ENCODE peak calls at places on chromosomes 6 and 20, in four cellular contexts. One of them, this sample, is unnamed.

GRCh38 chr6:90183587-90184333 is 112.9 kb downstream of the BACH2 start:
- DNase-seq in AG04450: no peak
- DNase-seq in body of pancreas: no peak
- DNase-seq in stomach: no peak
- DNase-seq in this sample: peak

GRCh38 chr20:58174708-58175287 is 53.7 kb downstream of the ANKRD60 start:
- DNase-seq in body of pancreas: no peak
- DNase-seq in stomach: no peak
- DNase-seq in AG04450: no peak
- DNase-seq in this sample: no peak

GRCh38 chr20:35306931-35307517 is 14.8 kb upstream of the FAM83C start:
- DNase-seq in AG04450: no peak
- DNase-seq in body of pancreas: peak
- DNase-seq in stomach: peak
- DNase-seq in this sample: peak

GRCh38 chr6:110878751-110879539 is 4.4 kb downstream of the AMD1 start:
- DNase-seq in stomach: no peak
- DNase-seq in AG04450: peak
- DNase-seq in body of pancreas: no peak
- DNase-seq in this sample: no peak

GRCh38 chr20:31908424-31908823 is 38.0 kb downstream of the TTLL9 start:
- DNase-seq in stomach: no peak
- DNase-seq in AG04450: no peak
- DNase-seq in body of pancreas: no peak
- DNase-seq in this sample: no peak

GRCh38 chr20:60204601-60205000 is 246.4 kb downstream of the CDH26 start:
- DNase-seq in body of pancreas: no peak
- DNase-seq in AG04450: no peak
- DNase-seq in stomach: no peak
- DNase-seq in this sample: no peak

GRCh38 chr20:38878798-38879197 is 47.4 kb upstream of the FAM83D start:
- DNase-seq in stomach: no peak
- DNase-seq in AG04450: no peak
- DNase-seq in body of pancreas: no peak
- DNase-seq in this sample: peak

GRCh38 chr6:26029857-26030653 is 57.2 kb upstream of the HFE start:
- DNase-seq in AG04450: no peak
- DNase-seq in body of pancreas: no peak
- DNase-seq in stomach: no peak
- DNase-seq in this sample: no peak

GRCh38 chr6:112357801-112358200 is 10.7 kb downstream of the RFPL4B start:
- DNase-seq in AG04450: peak
- DNase-seq in body of pancreas: no peak
- DNase-seq in stomach: no peak
- DNase-seq in this sample: peak

GRCh38 chr6:73898599-73898998 is 202.6 kb downstream of the CD109 start:
- DNase-seq in AG04450: no peak
- DNase-seq in body of pancreas: no peak
- DNase-seq in stomach: no peak
- DNase-seq in this sample: no peak

GRCh38 chr6:168576388-168576787 is 135.4 kb downstream of the SMOC2 start:
- DNase-seq in stomach: no peak
- DNase-seq in AG04450: no peak
- DNase-seq in body of pancreas: no peak
- DNase-seq in this sample: no peak

GRCh38 chr20:56350842-56351241 is 7.9 kb upstream of the FAM210B start:
- DNase-seq in stomach: no peak
- DNase-seq in body of pancreas: no peak
- DNase-seq in AG04450: no peak
- DNase-seq in this sample: peak

GRCh38 chr6:96499781-96500180 is 21.8 kb upstream of the UFL1 start:
- DNase-seq in stomach: no peak
- DNase-seq in AG04450: no peak
- DNase-seq in body of pancreas: no peak
- DNase-seq in this sample: no peak

GRCh38 chr6:136289327-136289578 is 393 bp downstream of the BCLAF1 start:
- DNase-seq in body of pancreas: peak
- DNase-seq in stomach: peak
- DNase-seq in AG04450: peak
- DNase-seq in this sample: peak

GRCh38 chr20:53077373-53078205 is 105.4 kb downstream of the TSHZ2 start:
- DNase-seq in stomach: peak
- DNase-seq in AG04450: no peak
- DNase-seq in body of pancreas: peak
- DNase-seq in this sample: peak

GRCh38 chr20:38201356-38201755 is 36.3 kb upstream of the TGM2 start:
- DNase-seq in AG04450: peak
- DNase-seq in stomach: no peak
- DNase-seq in body of pancreas: no peak
- DNase-seq in this sample: peak

GRCh38 chr6:153670403-153671026 is 368.5 kb upstream of the OPRM1 start:
- DNase-seq in AG04450: no peak
- DNase-seq in body of pancreas: no peak
- DNase-seq in stomach: no peak
- DNase-seq in this sample: no peak

GRCh38 chr6:159826968-159827647 is 27.0 kb downstream of the PNLDC1 start:
- DNase-seq in body of pancreas: no peak
- DNase-seq in stomach: no peak
- DNase-seq in AG04450: no peak
- DNase-seq in this sample: no peak

GRCh38 chr6:39114707-39115599 is at the start of gene SAYSD1:
- DNase-seq in stomach: peak
- DNase-seq in body of pancreas: peak
- DNase-seq in AG04450: peak
- DNase-seq in this sample: peak

GRCh38 chr6:109790131-109790530 is 99.0 kb downstream of the FIG4 start:
- DNase-seq in AG04450: no peak
- DNase-seq in body of pancreas: no peak
- DNase-seq in stomach: no peak
- DNase-seq in this sample: peak

GRCh38 chr6:3290501-3291211 is 31.9 kb downstream of the PSMG4 start:
- DNase-seq in body of pancreas: no peak
- DNase-seq in AG04450: no peak
- DNase-seq in stomach: no peak
- DNase-seq in this sample: no peak

GRCh38 chr6:99026135-99026534 is 78.4 kb upstream of the FBXL4 start:
- DNase-seq in stomach: no peak
- DNase-seq in body of pancreas: no peak
- DNase-seq in AG04450: no peak
- DNase-seq in this sample: peak

GRCh38 chr20:13788167-13788834 is 3.5 kb downstream of the NDUFAF5 start:
- DNase-seq in stomach: peak
- DNase-seq in AG04450: no peak
- DNase-seq in body of pancreas: peak
- DNase-seq in this sample: peak

GRCh38 chr20:63679799-63680305 is 16.6 kb upstream of the TNFRSF6B start:
- DNase-seq in body of pancreas: no peak
- DNase-seq in AG04450: no peak
- DNase-seq in stomach: no peak
- DNase-seq in this sample: no peak

GRCh38 chr6:5517781-5518180 is 256.5 kb downstream of the FARS2 start:
- DNase-seq in body of pancreas: no peak
- DNase-seq in AG04450: no peak
- DNase-seq in stomach: no peak
- DNase-seq in this sample: no peak

GRCh38 chr20:63093966-63094766 is 87.4 kb upstream of the BHLHE23 start:
- DNase-seq in stomach: no peak
- DNase-seq in AG04450: no peak
- DNase-seq in body of pancreas: no peak
- DNase-seq in this sample: no peak

GRCh38 chr20:57754190-57754589 is 44.4 kb upstream of the PMEPA1 start:
- DNase-seq in body of pancreas: no peak
- DNase-seq in AG04450: no peak
- DNase-seq in stomach: no peak
- DNase-seq in this sample: no peak

GRCh38 chr6:36759177-36759757 is 61.6 kb downstream of the RAB44 start:
- DNase-seq in AG04450: peak
- DNase-seq in stomach: peak
- DNase-seq in body of pancreas: peak
- DNase-seq in this sample: peak

GRCh38 chr6:36758516-36759176 is 61.0 kb downstream of the RAB44 start:
- DNase-seq in body of pancreas: peak
- DNase-seq in stomach: peak
- DNase-seq in AG04450: no peak
- DNase-seq in this sample: no peak

GRCh38 chr6:36762123-36762522 is 64.5 kb downstream of the RAB44 start:
- DNase-seq in body of pancreas: no peak
- DNase-seq in AG04450: no peak
- DNase-seq in stomach: no peak
- DNase-seq in this sample: no peak

GRCh38 chr6:36757943-36758508 is 60.4 kb downstream of the RAB44 start:
- DNase-seq in stomach: no peak
- DNase-seq in AG04450: no peak
- DNase-seq in body of pancreas: no peak
- DNase-seq in this sample: no peak

GRCh38 chr6:36760685-36761435 is 63.2 kb downstream of the RAB44 start:
- DNase-seq in stomach: no peak
- DNase-seq in body of pancreas: no peak
- DNase-seq in AG04450: no peak
- DNase-seq in this sample: no peak
- H3K27ac ChIP-seq in stomach: no peak
- H3K27ac ChIP-seq in body of pancreas: no peak
- H3K27ac ChIP-seq in AG04450: no peak
- H3K27ac ChIP-seq in this sample: no peak

GRCh38 chr6:33000053-33000452 is 9.3 kb downstream of the HLA-DOA start:
- DNase-seq in body of pancreas: no peak
- DNase-seq in stomach: peak
- DNase-seq in AG04450: no peak
- DNase-seq in this sample: no peak
- TF ChIP-seq CTCF in body of pancreas: peak
- TF ChIP-seq CTCF in stomach: peak
- TF ChIP-seq CTCF in AG04450: no peak
- TF ChIP-seq CTCF in this sample: no peak

DNA sequence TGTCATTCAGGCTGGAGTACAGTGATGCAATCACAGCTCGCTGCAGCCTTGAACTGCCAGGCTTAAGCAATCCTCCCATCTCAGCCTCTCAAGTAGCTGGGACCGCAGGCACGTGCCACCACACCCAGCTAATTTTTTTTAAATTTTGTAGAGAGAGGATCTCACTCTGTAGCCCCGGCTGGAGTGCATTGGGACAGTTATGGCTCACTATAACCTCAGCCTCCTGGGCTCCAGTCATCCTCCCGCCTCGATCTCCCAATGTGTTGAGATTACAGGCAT is 86.5 kb downstream of the SERAC1 start:
- DNase-seq in AG04450: no peak
- DNase-seq in body of pancreas: no peak
- DNase-seq in stomach: no peak
- DNase-seq in this sample: no peak
- H3K27ac ChIP-seq in AG04450: no peak
- H3K27ac ChIP-seq in body of pancreas: no peak
- H3K27ac ChIP-seq in stomach: no peak
- H3K27ac ChIP-seq in this sample: no peak

GRCh38 chr6:44002071-44002590 is 125.1 kb downstream of the MRPL14 start:
- DNase-seq in body of pancreas: peak
- DNase-seq in stomach: no peak
- DNase-seq in AG04450: no peak
- DNase-seq in this sample: no peak

GRCh38 chr6:44004625-44005506 is 122.4 kb downstream of the MRPL14 start:
- DNase-seq in body of pancreas: peak
- DNase-seq in stomach: no peak
- DNase-seq in AG04450: no peak
- DNase-seq in this sample: no peak

GRCh38 chr6:44004136-44004535 is 123.1 kb downstream of the MRPL14 start:
- DNase-seq in AG04450: no peak
- DNase-seq in stomach: no peak
- DNase-seq in body of pancreas: no peak
- DNase-seq in this sample: no peak

GRCh38 chr6:44002591-44003344 is 124.5 kb downstream of the MRPL14 start:
- DNase-seq in body of pancreas: peak
- DNase-seq in AG04450: no peak
- DNase-seq in stomach: peak
- DNase-seq in this sample: peak

GRCh38 chr6:44003345-44004061 is 123.7 kb downstream of the MRPL14 start:
- DNase-seq in stomach: no peak
- DNase-seq in AG04450: no peak
- DNase-seq in body of pancreas: peak
- DNase-seq in this sample: no peak
- TF ChIP-seq CTCF in stomach: no peak
- TF ChIP-seq CTCF in AG04450: no peak
- TF ChIP-seq CTCF in body of pancreas: peak
- TF ChIP-seq CTCF in this sample: no peak

GRCh38 chr20:17844133-17844429 is 124.5 kb downstream of the SNX5 start:
- DNase-seq in body of pancreas: no peak
- DNase-seq in AG04450: no peak
- DNase-seq in stomach: no peak
- DNase-seq in this sample: no peak

GRCh38 chr20:17840423-17840822 is 128.2 kb downstream of the SNX5 start:
- DNase-seq in AG04450: no peak
- DNase-seq in body of pancreas: no peak
- DNase-seq in stomach: no peak
- DNase-seq in this sample: no peak

GRCh38 chr20:17843246-17844132 is 125.1 kb downstream of the SNX5 start:
- DNase-seq in stomach: no peak
- DNase-seq in AG04450: peak
- DNase-seq in body of pancreas: peak
- DNase-seq in this sample: peak

GRCh38 chr20:17844549-17845298 is 123.9 kb downstream of the SNX5 start:
- DNase-seq in body of pancreas: no peak
- DNase-seq in AG04450: no peak
- DNase-seq in stomach: no peak
- DNase-seq in this sample: no peak

DNA sequence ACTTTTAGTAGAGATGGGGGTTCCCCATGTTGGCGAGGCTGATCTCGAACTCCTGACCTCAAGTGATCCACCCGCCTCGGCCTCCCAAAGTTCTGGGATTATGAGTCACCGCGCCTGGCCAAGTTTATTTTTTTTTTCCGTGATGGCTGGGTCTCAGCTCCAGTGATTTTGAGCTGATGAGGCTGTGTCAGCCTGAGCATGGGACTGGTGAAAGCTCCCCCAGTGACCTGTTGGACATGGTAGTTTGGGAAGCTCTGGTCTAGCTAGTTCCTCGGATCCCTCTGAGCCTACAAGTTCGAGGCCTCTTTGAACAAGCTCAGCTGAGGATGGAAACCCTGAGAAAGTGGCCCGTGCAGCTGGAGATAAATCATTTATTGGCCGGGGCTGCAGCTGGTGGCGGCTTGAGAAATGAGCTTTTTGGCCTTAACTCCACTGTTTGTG is 126.8 kb downstream of the SNX5 start:
- DNase-seq in stomach: no peak
- DNase-seq in AG04450: peak
- DNase-seq in body of pancreas: peak
- DNase-seq in this sample: peak
- H3K27ac ChIP-seq in stomach: peak
- H3K27ac ChIP-seq in AG04450: peak
- H3K27ac ChIP-seq in body of pancreas: no peak
- H3K27ac ChIP-seq in this sample: peak

This sample was measured in astrocyte.